ENCODE peak calls at places on chromosomes 2 and 18, in four cellular contexts. One of them, this sample, is unnamed.

GRCh38 chr18:32804126-32804888 is 31.5 kb upstream of the KLHL14 start:
- DNase-seq in cardiac fibroblast: no peak
- DNase-seq in effector memory CD8-positive, alpha-beta T cell: no peak
- DNase-seq in stimulated activated CD8-positive, alpha-beta memory T cell treated with anti-CD3 and anti-CD28 coated beads, Interleukin-12 subunit alpha, Interleukin-12 subunit beta, amount 100 ng/mL, for 4 hours: no peak
- DNase-seq in this sample: no peak

GRCh38 chr18:10003866-10004265 is 90.0 kb downstream of the VAPA start:
- DNase-seq in effector memory CD8-positive, alpha-beta T cell: no peak
- DNase-seq in cardiac fibroblast: no peak
- DNase-seq in stimulated activated CD8-positive, alpha-beta memory T cell treated with anti-CD3 and anti-CD28 coated beads, Interleukin-12 subunit alpha, Interleukin-12 subunit beta, amount 100 ng/mL, for 4 hours: no peak
- DNase-seq in this sample: no peak

GRCh38 chr2:146677280-146677679 is 1167.5 kb upstream of the ACVR2A start:
- DNase-seq in effector memory CD8-positive, alpha-beta T cell: no peak
- DNase-seq in stimulated activated CD8-positive, alpha-beta memory T cell treated with anti-CD3 and anti-CD28 coated beads, Interleukin-12 subunit alpha, Interleukin-12 subunit beta, amount 100 ng/mL, for 4 hours: no peak
- DNase-seq in cardiac fibroblast: no peak
- DNase-seq in this sample: no peak

GRCh38 chr18:59707306-59707705 is 10.1 kb upstream of the CCBE1 start:
- DNase-seq in stimulated activated CD8-positive, alpha-beta memory T cell treated with anti-CD3 and anti-CD28 coated beads, Interleukin-12 subunit alpha, Interleukin-12 subunit beta, amount 100 ng/mL, for 4 hours: no peak
- DNase-seq in cardiac fibroblast: no peak
- DNase-seq in effector memory CD8-positive, alpha-beta T cell: no peak
- DNase-seq in this sample: no peak

GRCh38 chr2:56500317-56500716 is 316.5 kb downstream of the CCDC85A start:
- DNase-seq in effector memory CD8-positive, alpha-beta T cell: no peak
- DNase-seq in cardiac fibroblast: no peak
- DNase-seq in stimulated activated CD8-positive, alpha-beta memory T cell treated with anti-CD3 and anti-CD28 coated beads, Interleukin-12 subunit alpha, Interleukin-12 subunit beta, amount 100 ng/mL, for 4 hours: no peak
- DNase-seq in this sample: no peak

GRCh38 chr2:199581935-199582336 is 124.2 kb upstream of the SATB2 start:
- DNase-seq in stimulated activated CD8-positive, alpha-beta memory T cell treated with anti-CD3 and anti-CD28 coated beads, Interleukin-12 subunit alpha, Interleukin-12 subunit beta, amount 100 ng/mL, for 4 hours: no peak
- DNase-seq in effector memory CD8-positive, alpha-beta T cell: no peak
- DNase-seq in cardiac fibroblast: peak; percentile 24
- DNase-seq in this sample: no peak

GRCh38 chr2:7097353-7097895 is 180.2 kb downstream of the RNF144A start:
- DNase-seq in cardiac fibroblast: peak; percentile 61
- DNase-seq in effector memory CD8-positive, alpha-beta T cell: peak; percentile 71
- DNase-seq in stimulated activated CD8-positive, alpha-beta memory T cell treated with anti-CD3 and anti-CD28 coated beads, Interleukin-12 subunit alpha, Interleukin-12 subunit beta, amount 100 ng/mL, for 4 hours: peak; percentile 52
- DNase-seq in this sample: peak; percentile 58

GRCh38 chr2:3662239-3662638 is 4.2 kb downstream of the ALLC start:
- DNase-seq in cardiac fibroblast: no peak
- DNase-seq in stimulated activated CD8-positive, alpha-beta memory T cell treated with anti-CD3 and anti-CD28 coated beads, Interleukin-12 subunit alpha, Interleukin-12 subunit beta, amount 100 ng/mL, for 4 hours: no peak
- DNase-seq in effector memory CD8-positive, alpha-beta T cell: no peak
- DNase-seq in this sample: no peak

GRCh38 chr2:65156041-65156440 is 26.1 kb upstream of the RAB1A start:
- DNase-seq in effector memory CD8-positive, alpha-beta T cell: no peak
- DNase-seq in stimulated activated CD8-positive, alpha-beta memory T cell treated with anti-CD3 and anti-CD28 coated beads, Interleukin-12 subunit alpha, Interleukin-12 subunit beta, amount 100 ng/mL, for 4 hours: no peak
- DNase-seq in cardiac fibroblast: no peak
- DNase-seq in this sample: no peak

GRCh38 chr2:25207078-25207545 is 38.7 kb upstream of the POMC start:
- DNase-seq in effector memory CD8-positive, alpha-beta T cell: no peak
- DNase-seq in stimulated activated CD8-positive, alpha-beta memory T cell treated with anti-CD3 and anti-CD28 coated beads, Interleukin-12 subunit alpha, Interleukin-12 subunit beta, amount 100 ng/mL, for 4 hours: no peak
- DNase-seq in cardiac fibroblast: no peak
- DNase-seq in this sample: no peak

GRCh38 chr2:38581193-38582147 is 21.3 kb downstream of the HNRNPLL start:
- DNase-seq in cardiac fibroblast: peak; percentile 88
- DNase-seq in effector memory CD8-positive, alpha-beta T cell: no peak
- DNase-seq in stimulated activated CD8-positive, alpha-beta memory T cell treated with anti-CD3 and anti-CD28 coated beads, Interleukin-12 subunit alpha, Interleukin-12 subunit beta, amount 100 ng/mL, for 4 hours: no peak
- DNase-seq in this sample: no peak

GRCh38 chr2:150133623-150134022 is 353.8 kb downstream of the RND3 start:
- DNase-seq in cardiac fibroblast: peak; percentile 78
- DNase-seq in effector memory CD8-positive, alpha-beta T cell: no peak
- DNase-seq in stimulated activated CD8-positive, alpha-beta memory T cell treated with anti-CD3 and anti-CD28 coated beads, Interleukin-12 subunit alpha, Interleukin-12 subunit beta, amount 100 ng/mL, for 4 hours: no peak
- DNase-seq in this sample: no peak

GRCh38 chr18:8800876-8801262 is 95.5 kb downstream of the MTCL1 start:
- DNase-seq in stimulated activated CD8-positive, alpha-beta memory T cell treated with anti-CD3 and anti-CD28 coated beads, Interleukin-12 subunit alpha, Interleukin-12 subunit beta, amount 100 ng/mL, for 4 hours: no peak
- DNase-seq in cardiac fibroblast: no peak
- DNase-seq in effector memory CD8-positive, alpha-beta T cell: no peak
- DNase-seq in this sample: no peak

GRCh38 chr2:58239243-58239642 is 1.9 kb downstream of the FANCL start:
- DNase-seq in stimulated activated CD8-positive, alpha-beta memory T cell treated with anti-CD3 and anti-CD28 coated beads, Interleukin-12 subunit alpha, Interleukin-12 subunit beta, amount 100 ng/mL, for 4 hours: no peak
- DNase-seq in effector memory CD8-positive, alpha-beta T cell: no peak
- DNase-seq in cardiac fibroblast: no peak
- DNase-seq in this sample: no peak

GRCh38 chr2:187890690-187891089 is 336.5 kb upstream of the TFPI start:
- DNase-seq in stimulated activated CD8-positive, alpha-beta memory T cell treated with anti-CD3 and anti-CD28 coated beads, Interleukin-12 subunit alpha, Interleukin-12 subunit beta, amount 100 ng/mL, for 4 hours: no peak
- DNase-seq in effector memory CD8-positive, alpha-beta T cell: no peak
- DNase-seq in cardiac fibroblast: no peak
- DNase-seq in this sample: no peak

GRCh38 chr2:219171231-219171651 is 1.4 kb upstream of the SLC23A3 start:
- DNase-seq in stimulated activated CD8-positive, alpha-beta memory T cell treated with anti-CD3 and anti-CD28 coated beads, Interleukin-12 subunit alpha, Interleukin-12 subunit beta, amount 100 ng/mL, for 4 hours: no peak
- DNase-seq in cardiac fibroblast: peak; percentile 93
- DNase-seq in effector memory CD8-positive, alpha-beta T cell: peak; percentile 41
- DNase-seq in this sample: no peak

GRCh38 chr2:31859959-31860358 is 150.8 kb downstream of the MEMO1 start:
- DNase-seq in effector memory CD8-positive, alpha-beta T cell: no peak
- DNase-seq in stimulated activated CD8-positive, alpha-beta memory T cell treated with anti-CD3 and anti-CD28 coated beads, Interleukin-12 subunit alpha, Interleukin-12 subunit beta, amount 100 ng/mL, for 4 hours: no peak
- DNase-seq in cardiac fibroblast: no peak
- DNase-seq in this sample: no peak

GRCh38 chr2:96144481-96145027 is 686 bp downstream of the DUSP2 start:
- DNase-seq in cardiac fibroblast: no peak
- DNase-seq in effector memory CD8-positive, alpha-beta T cell: peak; percentile 34
- DNase-seq in stimulated activated CD8-positive, alpha-beta memory T cell treated with anti-CD3 and anti-CD28 coated beads, Interleukin-12 subunit alpha, Interleukin-12 subunit beta, amount 100 ng/mL, for 4 hours: peak; percentile 50
- DNase-seq in this sample: no peak

GRCh38 chr18:40877096-40877495 is 1077.9 kb upstream of the PIK3C3 start:
- DNase-seq in stimulated activated CD8-positive, alpha-beta memory T cell treated with anti-CD3 and anti-CD28 coated beads, Interleukin-12 subunit alpha, Interleukin-12 subunit beta, amount 100 ng/mL, for 4 hours: no peak
- DNase-seq in cardiac fibroblast: peak; percentile 86
- DNase-seq in effector memory CD8-positive, alpha-beta T cell: no peak
- DNase-seq in this sample: no peak

GRCh38 chr2:3449936-3450335 is 69.4 kb downstream of the ADI1 start:
- DNase-seq in cardiac fibroblast: no peak
- DNase-seq in effector memory CD8-positive, alpha-beta T cell: no peak
- DNase-seq in stimulated activated CD8-positive, alpha-beta memory T cell treated with anti-CD3 and anti-CD28 coated beads, Interleukin-12 subunit alpha, Interleukin-12 subunit beta, amount 100 ng/mL, for 4 hours: no peak
- DNase-seq in this sample: no peak

GRCh38 chr2:168654724-168655123 is 147.7 kb upstream of the NOSTRIN start:
- DNase-seq in effector memory CD8-positive, alpha-beta T cell: no peak
- DNase-seq in cardiac fibroblast: no peak
- DNase-seq in stimulated activated CD8-positive, alpha-beta memory T cell treated with anti-CD3 and anti-CD28 coated beads, Interleukin-12 subunit alpha, Interleukin-12 subunit beta, amount 100 ng/mL, for 4 hours: no peak
- DNase-seq in this sample: no peak

GRCh38 chr18:59810740-59811520 is 88.9 kb upstream of the PMAIP1 start:
- DNase-seq in effector memory CD8-positive, alpha-beta T cell: no peak
- DNase-seq in stimulated activated CD8-positive, alpha-beta memory T cell treated with anti-CD3 and anti-CD28 coated beads, Interleukin-12 subunit alpha, Interleukin-12 subunit beta, amount 100 ng/mL, for 4 hours: no peak
- DNase-seq in cardiac fibroblast: peak; percentile 54
- DNase-seq in this sample: no peak

This sample was measured in activated B cell treated with CpG ODN at 0.5 μM for 24 hours.